ENCODE peak calls at places on chromosome X, in four cellular contexts. W is A549, I is HepG2, K is K562. J is an unnamed sample.

GRCh38 chrX:45295587-45295986 is 94.9 kb upstream of the DIPK2B start:
- DNase-seq in W (no peak), I (peak; percentile 35), K (no peak), J (no peak)

GRCh38 chrX:13250831-13251612 is 68.8 kb downstream of the ATXN3L start:
- DNase-seq in W (no peak), I (no peak), K (peak; percentile 28), J (no peak)

GRCh38 chrX:150958177-150958576 is 25.0 kb upstream of the HMGB3 start:
- DNase-seq in W (no peak), I (no peak), K (no peak), J (no peak)

GRCh38 chrX:1386338-1387127 is 5.4 kb downstream of the SLC25A6 start:
- DNase-seq in W (no peak), I (no peak), K (peak; percentile 10), J (peak; percentile 9)

GRCh38 chrX:72305286-72306084 is at the start of gene CITED1:
- DNase-seq in W (peak; percentile 15), I (no peak), K (peak; percentile 15), J (peak; percentile 20)

GRCh38 chrX:53882331-53882730 is 161.9 kb downstream of the PHF8 start:
- DNase-seq in W (peak; percentile 5), I (peak; percentile 86), K (no peak), J (no peak)

GRCh38 chrX:39936886-39937770 is 160.6 kb downstream of the BCOR start:
- DNase-seq in W (no peak), I (no peak), K (peak; percentile 20), J (no peak)

GRCh38 chrX:131854586-131854985 is 168.5 kb upstream of the STK26 start:
- DNase-seq in W (no peak), I (no peak), K (no peak), J (no peak)

GRCh38 chrX:97672138-97672537 is 788.4 kb downstream of the RPA4 start:
- DNase-seq in W (no peak), I (no peak), K (no peak), J (no peak)

GRCh38 chrX:44570524-44570923 is 27.9 kb upstream of the FUNDC1 start:
- DNase-seq in W (no peak), I (no peak), K (no peak), J (no peak)

GRCh38 chrX:9312922-9313867 is 151.7 kb upstream of the TBL1X start:
- DNase-seq in W (peak; percentile 7), I (peak; percentile 13), K (peak; percentile 62), J (peak; percentile 61)

GRCh38 chrX:155768036-155768769 is 112.9 kb upstream of the VAMP7 start:
- DNase-seq in W (peak; percentile 4), I (no peak), K (no peak), J (no peak)

GRCh38 chrX:74372272-74372671 is 49.0 kb upstream of the SLC16A2 start:
- DNase-seq in W (no peak), I (no peak), K (no peak), J (no peak)

GRCh38 chrX:124328765-124329164 is 3.7 kb upstream of the TEX13D start:
- DNase-seq in W (no peak), I (no peak), K (no peak), J (no peak)

GRCh38 chrX:133090410-133090809 is 6.5 kb downstream of the USP26 start:
- DNase-seq in W (no peak), I (no peak), K (no peak), J (no peak)

GRCh38 chrX:147646949-147647717 is 264.6 kb upstream of the FMR1 start:
- DNase-seq in W (no peak), I (no peak), K (no peak), J (no peak)

GRCh38 chrX:110944793-110945466 is 149.3 kb upstream of the CHRDL1 start:
- DNase-seq in W (no peak), I (no peak), K (no peak), J (peak; percentile 20)

GRCh38 chrX:132426695-132427281 is 62.0 kb downstream of the MBNL3 start:
- DNase-seq in W (no peak), I (no peak), K (no peak), J (no peak)

GRCh38 chrX:46582325-46582724 is 8.8 kb downstream of the CHST7 start:
- DNase-seq in W (no peak), I (no peak), K (no peak), J (no peak)

GRCh38 chrX:46446727-46447378 is 98.4 kb downstream of the ZNF674 start:
- DNase-seq in W (peak; percentile 89), I (peak; percentile 82), K (peak; percentile 85), J (peak; percentile 82)

GRCh38 chrX:821311-822178 is 191.0 kb downstream of the SHOX start:
- DNase-seq in W (no peak), I (no peak), K (no peak), J (no peak)

GRCh38 chrX:48632207-48632606 is 34.9 kb downstream of the WDR13 start:
- DNase-seq in W (no peak), I (no peak), K (no peak), J (no peak)

GRCh38 chrX:46686003-46686645 is 72.8 kb downstream of the SLC9A7 start:
- DNase-seq in W (no peak), I (peak; percentile 11), K (peak; percentile 37), J (peak; percentile 22)

GRCh38 chrX:155070663-155070974 is 317 bp downstream of the CMC4 start:
- DNase-seq in W (peak; percentile 20), I (no peak), K (peak; percentile 36), J (peak; percentile 11)

GRCh38 chrX:153665726-153666306 is 7.8 kb downstream of the PNCK start:
- DNase-seq in W (no peak), I (no peak), K (no peak), J (no peak)

GRCh38 chrX:119647552-119648420 is 41.6 kb upstream of the NKRF start:
- DNase-seq in W (no peak), I (no peak), K (no peak), J (no peak)

GRCh38 chrX:44503550-44503949 is 39.1 kb downstream of the FUNDC1 start:
- DNase-seq in W (no peak), I (no peak), K (no peak), J (no peak)

GRCh38 chrX:136538811-136539210 is 6.8 kb downstream of the VGLL1 start:
- DNase-seq in W (no peak), I (no peak), K (no peak), J (no peak)

GRCh38 chrX:19991350-19991718 is 473 bp upstream of the BCLAF3 start:
- DNase-seq in W (no peak), I (no peak), K (no peak), J (no peak)

GRCh38 chrX:46683023-46683422 is 75.9 kb downstream of the SLC9A7 start:
- DNase-seq in W (no peak), I (peak; percentile 0), K (no peak), J (peak; percentile 9)

GRCh38 chrX:117002981-117003380 is 540.2 kb upstream of the CT83 start:
- DNase-seq in W (no peak), I (no peak), K (no peak), J (no peak)

GRCh38 chrX:70030242-70030823 is 19.4 kb downstream of the AWAT2 start:
- DNase-seq in W (peak; percentile 51), I (peak; percentile 7), K (peak; percentile 60), J (peak; percentile 49)

GRCh38 chrX:70029790-70030189 is 19.9 kb downstream of the AWAT2 start:
- DNase-seq in W (no peak), I (no peak), K (no peak), J (no peak)

GRCh38 chrX:70034646-70035045 is 15.1 kb downstream of the AWAT2 start:
- DNase-seq in W (no peak), I (no peak), K (no peak), J (no peak)

GRCh38 chrX:70032797-70033196 is 16.9 kb downstream of the AWAT2 start:
- DNase-seq in W (no peak), I (no peak), K (no peak), J (no peak)

DNA sequence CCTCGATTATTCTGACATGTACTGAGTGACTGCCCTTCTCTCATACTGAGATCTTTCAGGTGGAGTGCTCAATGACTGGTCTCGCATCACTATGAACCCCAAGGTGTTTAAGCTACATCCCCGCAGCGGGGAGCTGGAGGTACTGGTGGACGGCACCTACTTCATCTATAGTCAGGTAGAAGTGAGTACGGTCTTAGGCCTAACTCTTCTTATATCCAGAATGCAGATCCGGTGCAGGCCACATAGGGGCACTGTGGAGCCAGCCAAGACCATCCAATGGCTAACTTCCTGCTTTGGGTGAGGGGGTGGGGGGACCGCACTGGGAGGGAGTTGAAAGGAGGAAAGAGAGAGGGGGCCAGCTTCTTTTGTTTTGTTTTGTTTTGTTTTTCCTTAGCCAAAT is 16.4 kb downstream of the AWAT2 start:
- DNase-seq in W (peak; percentile 17), I (peak; percentile 3), K (peak; percentile 48), J (peak; percentile 75)
- TF ChIP-seq CTCF in W (peak; percentile 36), I (peak; percentile 72), K (peak; percentile 62), J (peak; percentile 34)

GRCh38 chrX:67787196-67787595 is 243.4 kb downstream of the AR start:
- DNase-seq in W (no peak), I (no peak), K (no peak), J (no peak)

GRCh38 chrX:67780694-67781109 is 236.9 kb downstream of the AR start:
- DNase-seq in W (no peak), I (no peak), K (no peak), J (no peak)

GRCh38 chrX:67789536-67789935 is 245.7 kb downstream of the AR start:
- DNase-seq in W (no peak), I (no peak), K (no peak), J (no peak)

GRCh38 chrX:67781132-67781531 is 237.3 kb downstream of the AR start:
- DNase-seq in W (no peak), I (no peak), K (no peak), J (no peak)

DNA sequence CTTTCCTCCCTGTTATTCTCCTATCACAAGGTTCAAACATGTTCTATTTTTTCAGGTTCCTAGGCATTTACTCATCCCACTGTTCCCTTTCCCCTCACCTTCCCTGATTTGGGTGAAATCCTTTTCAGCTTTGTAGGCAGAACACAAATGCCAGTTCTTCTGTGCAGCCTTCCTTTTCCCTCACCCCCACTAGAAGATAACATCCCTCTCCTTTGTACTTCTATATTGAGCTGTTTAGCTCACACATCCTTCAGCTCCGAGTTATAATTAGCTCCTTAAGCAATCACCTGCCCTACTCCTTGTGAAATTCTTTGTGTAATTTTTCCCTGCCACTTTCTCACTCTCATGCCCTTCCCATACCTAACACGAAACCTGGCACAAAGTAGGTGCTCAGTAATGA is 240.9 kb downstream of the AR start:
- DNase-seq in W (no peak), I (no peak), K (no peak), J (no peak)
- TF ChIP-seq NR3C1 in W (no peak), I (no peak), K (no peak), J (no peak)

DNA sequence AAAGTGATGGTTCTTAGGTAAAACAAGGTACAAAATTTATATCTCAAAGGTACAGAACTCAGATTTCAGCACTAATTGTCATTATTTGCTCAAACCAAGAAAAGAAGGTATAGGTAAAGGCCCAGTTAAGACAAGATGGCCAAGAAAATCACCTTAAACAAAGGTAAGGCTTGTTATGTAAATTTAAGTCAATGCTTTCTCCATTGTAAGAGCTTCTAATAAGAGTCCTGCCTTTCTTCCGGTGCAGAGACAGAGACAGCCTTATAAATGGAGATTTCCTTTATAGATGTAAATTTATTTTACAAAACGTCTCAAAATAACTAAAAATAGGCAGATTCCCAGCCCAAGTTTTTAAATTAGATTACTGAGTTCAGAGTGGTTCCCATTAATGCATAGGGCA is 89.9 kb downstream of the EDA start:
- DNase-seq in W (no peak), I (no peak), K (no peak), J (no peak)
- TF ChIP-seq HMGXB4 in W (no peak), I (no peak), K (no peak), J (no peak)

DNA sequence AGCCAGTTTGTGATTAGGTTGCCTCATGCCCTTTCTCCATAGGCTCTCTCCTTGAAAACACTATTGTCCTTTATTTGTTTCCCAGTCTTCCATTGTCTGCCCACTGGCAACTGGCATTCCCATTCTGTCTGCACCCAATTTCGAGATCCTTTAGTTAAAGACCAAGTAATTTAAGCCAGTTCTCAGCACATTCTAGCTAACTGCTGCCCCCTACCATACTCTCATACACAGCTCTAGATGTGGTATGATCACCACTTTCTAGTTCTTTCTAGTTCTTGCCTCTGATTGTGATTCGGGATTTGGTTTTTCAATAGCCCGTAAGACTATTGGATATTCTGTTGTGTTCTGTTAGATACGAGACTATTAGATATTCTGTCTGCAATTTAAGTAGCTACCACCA is 135.8 kb upstream of the TRPC5 start:
- DNase-seq in W (no peak), I (no peak), K (no peak), J (no peak)
- TF ChIP-seq CTCF in W (no peak), I (no peak), K (no peak), J (no peak)